ENCODE peak calls at places on chromosomes 7 and 10, in nine cellular contexts. F is GM23248, G is Right ventricle myocardium inferior, C is NCI-H1436, O is endothelial cell, B is KG1, K is KBM-7, J is neuronal stem cell, A is NCI-H1105 treated with DMSO at 0.1 percent for 48 hours. T is an unnamed sample.
A peak's percentile ranks its signal among the peaks of the same experiment; 100 is the strongest.

GRCh38 chr10:3902054-3902808 is 117.2 kb upstream of the KLF6 start:
- DNase-seq in C (no peak), F (peak; percentile 69), G (no peak), O (no peak), A (no peak), J (no peak), B (no peak), K (no peak), T (no peak)

GRCh38 chr10:124323145-124323725 is 95.5 kb downstream of the OAT start:
- DNase-seq in O (no peak), K (no peak), G (no peak), F (peak; percentile 17), C (no peak), J (no peak), B (no peak), A (no peak), T (no peak)

GRCh38 chr7:88586219-88586618 is 173.3 kb upstream of the ZNF804B start:
- DNase-seq in J (no peak), K (no peak), O (no peak), B (no peak), F (no peak), C (no peak), G (no peak), A (no peak), T (no peak)

GRCh38 chr7:156823441-156823840 is 69.5 kb downstream of the LMBR1 start:
- DNase-seq in O (no peak), G (no peak), F (peak; percentile 28), C (no peak), B (no peak), J (no peak), A (no peak), K (no peak), T (no peak)

GRCh38 chr7:94907420-94908203 is at the start of gene PPP1R9A:
- DNase-seq in C (peak; percentile 43), A (peak; percentile 56), G (peak; percentile 65), B (no peak), O (peak; percentile 50), F (peak; percentile 39), J (peak; percentile 64), K (peak; percentile 3), T (no peak)

GRCh38 chr7:74371381-74372059 is 82.2 kb upstream of the GTF2IRD1 start:
- DNase-seq in J (peak; percentile 14), F (no peak), A (peak; percentile 63), B (no peak), K (no peak), C (peak; percentile 56), G (no peak), O (peak; percentile 32), T (no peak)

GRCh38 chr10:12414278-12414988 is 65.1 kb downstream of the CAMK1D start:
- DNase-seq in O (no peak), J (no peak), A (no peak), K (no peak), B (no peak), G (no peak), F (no peak), C (no peak), T (no peak)

GRCh38 chr7:48078470-48078869 is 10.6 kb upstream of the UPP1 start:
- DNase-seq in A (peak; percentile 91), F (no peak), C (no peak), B (no peak), O (no peak), J (no peak), G (no peak), K (no peak), T (no peak)

GRCh38 chr10:113525713-113526112 is 27.1 kb upstream of the HABP2 start:
- DNase-seq in B (no peak), F (no peak), A (no peak), G (no peak), C (no peak), J (no peak), K (no peak), O (no peak), T (no peak)

GRCh38 chr7:96800122-96800521 is 90.5 kb upstream of the SEM1 start:
- DNase-seq in O (no peak), A (no peak), K (no peak), B (no peak), J (no peak), G (no peak), F (no peak), C (no peak), T (no peak)

GRCh38 chr10:114650831-114651230 is 7.2 kb downstream of the ABLIM1 start:
- DNase-seq in C (no peak), J (no peak), G (no peak), O (no peak), F (no peak), B (no peak), A (no peak), K (no peak), T (no peak)

GRCh38 chr10:94108200-94108599 is 114.5 kb downstream of the PLCE1 start:
- DNase-seq in F (peak; percentile 93), O (no peak), C (no peak), K (no peak), A (no peak), G (no peak), J (no peak), B (no peak), T (no peak)

GRCh38 chr10:61486251-61486650 is 33.1 kb upstream of the TMEM26 start:
- DNase-seq in A (no peak), K (no peak), C (no peak), F (no peak), O (no peak), G (no peak), B (no peak), J (no peak), T (no peak)

GRCh38 chr10:131011936-131012640 is 299.4 kb downstream of the TCERG1L start:
- DNase-seq in B (no peak), G (no peak), J (no peak), A (no peak), O (no peak), C (no peak), K (no peak), F (no peak), T (no peak)

GRCh38 chr7:116955801-116956514 is 2.7 kb downstream of the ST7 start:
- DNase-seq in B (no peak), G (no peak), A (no peak), O (no peak), F (peak; percentile 27), C (no peak), J (no peak), K (peak; percentile 56), T (peak; percentile 19)

GRCh38 chr10:107618461-107619093 is 454.1 kb upstream of the SORCS1 start:
- DNase-seq in B (no peak), C (no peak), J (no peak), A (no peak), F (peak; percentile 62), G (no peak), K (no peak), O (no peak), T (no peak)

T was measured in SIG-M5.